ENCODE peak calls at places on chromosomes 11 and 22, in five cellular contexts. One of them, this sample, is unnamed.

GRCh38 chr22:44129614-44129976 is 51.1 kb upstream of the PARVG start:
- DNase-seq in H1: no peak
- DNase-seq in K562: peak
- DNase-seq in HepG2: no peak
- DNase-seq in GM12878: no peak
- DNase-seq in this sample: no peak

GRCh38 chr11:104946907-104947306 is 21.5 kb downstream of the CASP4 start:
- DNase-seq in GM12878: peak
- DNase-seq in H1: no peak
- DNase-seq in HepG2: peak
- DNase-seq in K562: peak
- DNase-seq in this sample: peak

GRCh38 chr11:112513936-112514716 is 253.5 kb upstream of the PLET1 start:
- DNase-seq in K562: no peak
- DNase-seq in HepG2: no peak
- DNase-seq in GM12878: no peak
- DNase-seq in H1: no peak
- DNase-seq in this sample: no peak

GRCh38 chr11:82315093-82315492 is 418.6 kb downstream of the FAM181B start:
- DNase-seq in GM12878: no peak
- DNase-seq in H1: peak
- DNase-seq in HepG2: peak
- DNase-seq in K562: no peak
- DNase-seq in this sample: no peak

GRCh38 chr11:66936326-66936725 is 21.9 kb downstream of the PC start:
- DNase-seq in K562: no peak
- DNase-seq in GM12878: no peak
- DNase-seq in HepG2: peak
- DNase-seq in H1: no peak
- DNase-seq in this sample: no peak

GRCh38 chr11:93131709-93132108 is 66.1 kb downstream of the SLC36A4 start:
- DNase-seq in K562: no peak
- DNase-seq in H1: no peak
- DNase-seq in GM12878: no peak
- DNase-seq in HepG2: peak
- DNase-seq in this sample: no peak

GRCh38 chr11:68857037-68857586 is 15.4 kb upstream of the CPT1A start:
- DNase-seq in GM12878: no peak
- DNase-seq in H1: no peak
- DNase-seq in HepG2: no peak
- DNase-seq in K562: no peak
- DNase-seq in this sample: no peak

GRCh38 chr11:127003260-127003981 is 2.9 kb upstream of the KIRREL3 start:
- DNase-seq in HepG2: no peak
- DNase-seq in GM12878: no peak
- DNase-seq in H1: no peak
- DNase-seq in K562: peak
- DNase-seq in this sample: no peak

GRCh38 chr22:43099095-43099494 is 9.9 kb upstream of the TTLL1 start:
- DNase-seq in HepG2: no peak
- DNase-seq in H1: no peak
- DNase-seq in K562: no peak
- DNase-seq in GM12878: no peak
- DNase-seq in this sample: no peak

GRCh38 chr11:64751580-64751979 is 7.6 kb upstream of the RASGRP2 start:
- DNase-seq in H1: no peak
- DNase-seq in K562: no peak
- DNase-seq in HepG2: no peak
- DNase-seq in GM12878: no peak
- DNase-seq in this sample: no peak

GRCh38 chr11:67276821-67277230 is 10.6 kb downstream of the GRK2 start:
- DNase-seq in H1: no peak
- DNase-seq in HepG2: no peak
- DNase-seq in GM12878: no peak
- DNase-seq in K562: peak
- DNase-seq in this sample: no peak

GRCh38 chr22:27810566-27810965 is 9.0 kb upstream of the MN1 start:
- DNase-seq in H1: no peak
- DNase-seq in GM12878: no peak
- DNase-seq in K562: no peak
- DNase-seq in HepG2: peak
- DNase-seq in this sample: no peak

GRCh38 chr11:3041699-3042098 is 15.5 kb downstream of the CARS1 start:
- DNase-seq in HepG2: no peak
- DNase-seq in K562: no peak
- DNase-seq in H1: no peak
- DNase-seq in GM12878: no peak
- DNase-seq in this sample: no peak
- H3K27ac ChIP-seq in HepG2: no peak
- H3K27ac ChIP-seq in K562: no peak
- H3K27ac ChIP-seq in H1: no peak
- H3K27ac ChIP-seq in GM12878: no peak
- H3K27ac ChIP-seq in this sample: no peak

GRCh38 chr22:46017166-46017565 is 40.2 kb upstream of the WNT7B start:
- DNase-seq in K562: no peak
- DNase-seq in H1: no peak
- DNase-seq in HepG2: no peak
- DNase-seq in GM12878: no peak
- DNase-seq in this sample: no peak

GRCh38 chr22:46019351-46019750 is 42.4 kb upstream of the WNT7B start:
- DNase-seq in K562: no peak
- DNase-seq in GM12878: no peak
- DNase-seq in HepG2: no peak
- DNase-seq in H1: no peak
- DNase-seq in this sample: no peak

GRCh38 chr22:46021577-46021976 is 44.6 kb upstream of the WNT7B start:
- DNase-seq in HepG2: no peak
- DNase-seq in GM12878: no peak
- DNase-seq in H1: no peak
- DNase-seq in K562: no peak
- DNase-seq in this sample: no peak

GRCh38 chr22:46022881-46023512 is 46.0 kb upstream of the WNT7B start:
- DNase-seq in GM12878: no peak
- DNase-seq in H1: no peak
- DNase-seq in HepG2: no peak
- DNase-seq in K562: no peak
- DNase-seq in this sample: no peak

GRCh38 chr22:46018859-46019258 is 41.9 kb upstream of the WNT7B start:
- DNase-seq in GM12878: no peak
- DNase-seq in K562: no peak
- DNase-seq in HepG2: no peak
- DNase-seq in H1: no peak
- DNase-seq in this sample: no peak
- TF ChIP-seq ZNF274 in GM12878: no peak
- TF ChIP-seq ZNF274 in K562: no peak
- TF ChIP-seq ZNF274 in HepG2: no peak
- TF ChIP-seq ZNF274 in H1: no peak
- TF ChIP-seq ZNF274 in this sample: no peak

DNA sequence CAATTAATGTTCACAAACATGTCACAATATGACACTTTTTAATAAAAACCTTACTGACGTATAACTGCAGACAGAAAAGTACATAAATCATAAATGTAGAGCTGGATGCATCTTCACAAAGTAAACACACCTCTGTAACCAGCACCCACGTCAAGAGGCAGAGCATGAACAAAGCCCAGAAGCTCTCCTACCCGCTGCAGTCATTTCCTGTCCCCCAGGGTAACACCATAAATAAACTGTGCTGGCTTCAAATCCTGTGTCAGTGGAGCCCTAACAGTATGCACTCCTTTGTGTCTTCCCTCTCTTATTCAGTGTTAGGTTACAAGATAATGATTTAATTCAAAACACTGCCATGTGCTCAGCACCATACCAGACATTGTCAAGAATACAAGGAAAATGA is 5.7 kb downstream of the SYT13 start:
- DNase-seq in GM12878: no peak
- DNase-seq in K562: no peak
- DNase-seq in HepG2: no peak
- DNase-seq in H1: no peak
- DNase-seq in this sample: no peak
- H3K4me2 ChIP-seq in GM12878: no peak
- H3K4me2 ChIP-seq in K562: no peak
- H3K4me2 ChIP-seq in HepG2: no peak
- H3K4me2 ChIP-seq in H1: no peak
- H3K4me2 ChIP-seq in this sample: no peak

GRCh38 chr22:17057959-17058814 is 26.6 kb upstream of the IL17RA start:
- DNase-seq in H1: peak
- DNase-seq in HepG2: peak
- DNase-seq in GM12878: no peak
- DNase-seq in K562: peak
- DNase-seq in this sample: peak
- H3K27ac ChIP-seq in H1: no peak
- H3K27ac ChIP-seq in HepG2: no peak
- H3K27ac ChIP-seq in GM12878: no peak
- H3K27ac ChIP-seq in K562: no peak
- H3K27ac ChIP-seq in this sample: no peak

GRCh38 chr11:73154178-73154577 is 12.1 kb upstream of the FCHSD2 start:
- DNase-seq in HepG2: no peak
- DNase-seq in H1: no peak
- DNase-seq in K562: no peak
- DNase-seq in GM12878: peak
- DNase-seq in this sample: no peak
- TF ChIP-seq ZNF274 in HepG2: no peak
- TF ChIP-seq ZNF274 in H1: no peak
- TF ChIP-seq ZNF274 in K562: no peak
- TF ChIP-seq ZNF274 in GM12878: no peak
- TF ChIP-seq ZNF274 in this sample: no peak

GRCh38 chr22:35621446-35621845 is 4.3 kb upstream of the MB start:
- DNase-seq in GM12878: no peak
- DNase-seq in HepG2: no peak
- DNase-seq in K562: no peak
- DNase-seq in H1: no peak
- DNase-seq in this sample: no peak
- H3K4me2 ChIP-seq in GM12878: no peak
- H3K4me2 ChIP-seq in HepG2: no peak
- H3K4me2 ChIP-seq in K562: no peak
- H3K4me2 ChIP-seq in H1: no peak
- H3K4me2 ChIP-seq in this sample: no peak

GRCh38 chr22:45534339-45535192 is 31.9 kb downstream of the FBLN1 start:
- DNase-seq in H1: no peak
- DNase-seq in K562: no peak
- DNase-seq in GM12878: no peak
- DNase-seq in HepG2: no peak
- DNase-seq in this sample: no peak
- H3K27ac ChIP-seq in H1: no peak
- H3K27ac ChIP-seq in K562: no peak
- H3K27ac ChIP-seq in GM12878: no peak
- H3K27ac ChIP-seq in HepG2: no peak
- H3K27ac ChIP-seq in this sample: no peak

GRCh38 chr22:39360674-39361413 is 11.1 kb downstream of the SYNGR1 start:
- DNase-seq in HepG2: no peak
- DNase-seq in K562: no peak
- DNase-seq in GM12878: no peak
- DNase-seq in H1: no peak
- DNase-seq in this sample: no peak
- TF ChIP-seq ZNF274 in HepG2: no peak
- TF ChIP-seq ZNF274 in K562: no peak
- TF ChIP-seq ZNF274 in GM12878: no peak
- TF ChIP-seq ZNF274 in H1: no peak
- TF ChIP-seq ZNF274 in this sample: no peak

GRCh38 chr11:23865341-23865975 is 631.4 kb upstream of the LUZP2 start:
- DNase-seq in HepG2: no peak
- DNase-seq in K562: no peak
- DNase-seq in H1: no peak
- DNase-seq in GM12878: no peak
- DNase-seq in this sample: no peak

GRCh38 chr11:23869673-23870072 is 627.2 kb upstream of the LUZP2 start:
- DNase-seq in H1: no peak
- DNase-seq in HepG2: no peak
- DNase-seq in K562: no peak
- DNase-seq in GM12878: no peak
- DNase-seq in this sample: no peak

GRCh38 chr11:23866641-23867040 is 630.2 kb upstream of the LUZP2 start:
- DNase-seq in GM12878: no peak
- DNase-seq in K562: no peak
- DNase-seq in HepG2: no peak
- DNase-seq in H1: no peak
- DNase-seq in this sample: no peak
- H3K4me2 ChIP-seq in GM12878: no peak
- H3K4me2 ChIP-seq in K562: no peak
- H3K4me2 ChIP-seq in HepG2: no peak
- H3K4me2 ChIP-seq in H1: no peak
- H3K4me2 ChIP-seq in this sample: no peak

This sample was measured in HCT116.